ENCODE peak calls at places on chromosomes 12 and 14, in seven cellular contexts. One of them, this sample, is unnamed.
A peak's percentile ranks its signal among the peaks of the same experiment; 100 is the strongest.

GRCh38 chr12:5197127-5197526 is 153.4 kb downstream of the KCNA5 start:
- DNase-seq in SK-N-SH: no peak
- DNase-seq in endothelial cell of umbilical vein: no peak
- DNase-seq in A549: no peak
- DNase-seq in hepatocyte: no peak
- DNase-seq in neural progenitor cell: no peak
- DNase-seq in IMR-90: peak; percentile 53
- DNase-seq in this sample: no peak

GRCh38 chr14:100842799-100843198 is 16.9 kb downstream of the MEG3 start:
- DNase-seq in neural progenitor cell: no peak
- DNase-seq in IMR-90: peak; percentile 95
- DNase-seq in hepatocyte: peak; percentile 73
- DNase-seq in endothelial cell of umbilical vein: no peak
- DNase-seq in A549: no peak
- DNase-seq in SK-N-SH: no peak
- DNase-seq in this sample: no peak

GRCh38 chr12:7319934-7320333 is 16.1 kb downstream of the ACSM4 start:
- DNase-seq in IMR-90: no peak
- DNase-seq in hepatocyte: no peak
- DNase-seq in SK-N-SH: no peak
- DNase-seq in endothelial cell of umbilical vein: peak; percentile 46
- DNase-seq in neural progenitor cell: no peak
- DNase-seq in A549: no peak
- DNase-seq in this sample: peak; percentile 1

GRCh38 chr14:29906256-29906885 is 21.3 kb downstream of the PRKD1 start:
- DNase-seq in endothelial cell of umbilical vein: peak; percentile 60
- DNase-seq in A549: no peak
- DNase-seq in IMR-90: peak; percentile 71
- DNase-seq in SK-N-SH: no peak
- DNase-seq in hepatocyte: no peak
- DNase-seq in neural progenitor cell: no peak
- DNase-seq in this sample: no peak

GRCh38 chr12:39959467-39959866 is 146.4 kb downstream of the SLC2A13 start:
- DNase-seq in neural progenitor cell: no peak
- DNase-seq in endothelial cell of umbilical vein: no peak
- DNase-seq in SK-N-SH: no peak
- DNase-seq in A549: no peak
- DNase-seq in IMR-90: no peak
- DNase-seq in hepatocyte: no peak
- DNase-seq in this sample: no peak

GRCh38 chr14:35211067-35211466 is 81.1 kb upstream of the PSMA6 start:
- DNase-seq in hepatocyte: no peak
- DNase-seq in endothelial cell of umbilical vein: no peak
- DNase-seq in SK-N-SH: no peak
- DNase-seq in IMR-90: no peak
- DNase-seq in neural progenitor cell: no peak
- DNase-seq in A549: no peak
- DNase-seq in this sample: no peak

GRCh38 chr14:89743828-89744227 is 210.7 kb downstream of the EFCAB11 start:
- DNase-seq in hepatocyte: no peak
- DNase-seq in A549: no peak
- DNase-seq in SK-N-SH: no peak
- DNase-seq in IMR-90: no peak
- DNase-seq in neural progenitor cell: no peak
- DNase-seq in endothelial cell of umbilical vein: no peak
- DNase-seq in this sample: no peak

GRCh38 chr14:70188292-70188607 is 501 bp downstream of the SLC8A3 start:
- DNase-seq in A549: no peak
- DNase-seq in neural progenitor cell: peak; percentile 59
- DNase-seq in IMR-90: no peak
- DNase-seq in endothelial cell of umbilical vein: peak; percentile 21
- DNase-seq in hepatocyte: no peak
- DNase-seq in SK-N-SH: peak; percentile 71
- DNase-seq in this sample: no peak

GRCh38 chr14:70714055-70714550 is 72.4 kb downstream of the TTC9 start:
- DNase-seq in A549: peak; percentile 58
- DNase-seq in neural progenitor cell: peak; percentile 81
- DNase-seq in SK-N-SH: peak; percentile 50
- DNase-seq in IMR-90: peak; percentile 63
- DNase-seq in hepatocyte: peak; percentile 79
- DNase-seq in endothelial cell of umbilical vein: peak; percentile 67
- DNase-seq in this sample: peak; percentile 79

GRCh38 chr14:31926123-31926522 is 151.0 kb upstream of the ARHGAP5 start:
- DNase-seq in hepatocyte: peak; percentile 67
- DNase-seq in endothelial cell of umbilical vein: peak; percentile 60
- DNase-seq in IMR-90: peak; percentile 53
- DNase-seq in SK-N-SH: peak; percentile 44
- DNase-seq in A549: peak; percentile 59
- DNase-seq in neural progenitor cell: peak; percentile 70
- DNase-seq in this sample: peak; percentile 65

GRCh38 chr14:104171029-104171697 is 32.8 kb downstream of the KIF26A start:
- DNase-seq in A549: no peak
- DNase-seq in neural progenitor cell: peak; percentile 70
- DNase-seq in hepatocyte: peak; percentile 84
- DNase-seq in IMR-90: no peak
- DNase-seq in SK-N-SH: no peak
- DNase-seq in endothelial cell of umbilical vein: no peak
- DNase-seq in this sample: no peak

GRCh38 chr14:104172880-104173279 is 34.5 kb downstream of the KIF26A start:
- DNase-seq in neural progenitor cell: no peak
- DNase-seq in A549: no peak
- DNase-seq in IMR-90: no peak
- DNase-seq in SK-N-SH: no peak
- DNase-seq in endothelial cell of umbilical vein: no peak
- DNase-seq in hepatocyte: no peak
- DNase-seq in this sample: no peak

GRCh38 chr14:104172349-104172748 is 34.0 kb downstream of the KIF26A start:
- DNase-seq in SK-N-SH: no peak
- DNase-seq in neural progenitor cell: no peak
- DNase-seq in endothelial cell of umbilical vein: no peak
- DNase-seq in hepatocyte: no peak
- DNase-seq in A549: no peak
- DNase-seq in IMR-90: no peak
- DNase-seq in this sample: no peak

GRCh38 chr14:104174051-104174450 is 35.7 kb downstream of the KIF26A start:
- DNase-seq in hepatocyte: no peak
- DNase-seq in A549: no peak
- DNase-seq in neural progenitor cell: no peak
- DNase-seq in IMR-90: no peak
- DNase-seq in SK-N-SH: no peak
- DNase-seq in endothelial cell of umbilical vein: no peak
- DNase-seq in this sample: no peak

GRCh38 chr14:104171948-104172347 is 33.6 kb downstream of the KIF26A start:
- DNase-seq in endothelial cell of umbilical vein: no peak
- DNase-seq in SK-N-SH: no peak
- DNase-seq in IMR-90: no peak
- DNase-seq in hepatocyte: no peak
- DNase-seq in A549: no peak
- DNase-seq in neural progenitor cell: no peak
- DNase-seq in this sample: no peak
- H3K27ac ChIP-seq in endothelial cell of umbilical vein: no peak overlapping the region
- H3K27ac ChIP-seq in SK-N-SH: no peak overlapping the region
- H3K27ac ChIP-seq in IMR-90: no peak overlapping the region
- H3K27ac ChIP-seq in hepatocyte: no peak overlapping the region
- H3K27ac ChIP-seq in A549: no peak overlapping the region
- H3K27ac ChIP-seq in neural progenitor cell: no peak overlapping the region
- H3K27ac ChIP-seq in this sample: no peak overlapping the region

GRCh38 chr14:95872777-95873176 is 3.9 kb upstream of the TUNAR start:
- DNase-seq in SK-N-SH: no peak
- DNase-seq in endothelial cell of umbilical vein: no peak
- DNase-seq in hepatocyte: no peak
- DNase-seq in neural progenitor cell: no peak
- DNase-seq in IMR-90: no peak
- DNase-seq in A549: no peak
- DNase-seq in this sample: no peak

GRCh38 chr14:95875831-95876768 is 532 bp upstream of the TUNAR start:
- DNase-seq in A549: no peak
- DNase-seq in IMR-90: no peak
- DNase-seq in endothelial cell of umbilical vein: no peak
- DNase-seq in hepatocyte: no peak
- DNase-seq in neural progenitor cell: peak; percentile 89
- DNase-seq in SK-N-SH: peak; percentile 87
- DNase-seq in this sample: no peak

GRCh38 chr14:95876769-95877490 is at the start of gene TUNAR:
- DNase-seq in endothelial cell of umbilical vein: no peak
- DNase-seq in A549: no peak
- DNase-seq in IMR-90: no peak
- DNase-seq in hepatocyte: no peak
- DNase-seq in SK-N-SH: peak; percentile 79
- DNase-seq in neural progenitor cell: peak; percentile 73
- DNase-seq in this sample: no peak

DNA sequence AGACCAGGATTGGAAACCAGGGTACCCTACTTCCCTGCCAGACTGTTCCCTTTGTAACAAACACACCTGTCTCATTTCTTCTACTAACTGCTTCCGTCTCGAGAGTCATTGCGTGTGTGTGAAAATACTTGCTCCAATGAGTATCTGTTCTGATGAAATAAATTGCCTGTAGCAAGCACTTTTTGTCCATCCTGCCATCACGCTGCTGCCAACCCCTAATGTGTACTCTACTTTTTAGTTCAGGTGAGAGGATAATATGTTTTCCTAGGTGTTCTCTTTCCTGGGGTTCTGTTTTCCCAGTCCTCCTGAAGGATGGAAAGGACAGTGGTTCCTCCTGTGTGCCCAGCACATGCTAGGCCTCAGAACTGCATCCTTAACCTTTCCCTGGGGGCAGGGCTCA is 1.0 kb downstream of the TUNAR start:
- DNase-seq in neural progenitor cell: no peak
- DNase-seq in endothelial cell of umbilical vein: no peak
- DNase-seq in hepatocyte: no peak
- DNase-seq in A549: no peak
- DNase-seq in SK-N-SH: no peak
- DNase-seq in IMR-90: no peak
- DNase-seq in this sample: no peak
- H3K4me2 ChIP-seq in neural progenitor cell: peak overlapping the region; percentile 93
- H3K4me2 ChIP-seq in endothelial cell of umbilical vein: no peak overlapping the region
- H3K4me2 ChIP-seq in hepatocyte: no peak overlapping the region
- H3K4me2 ChIP-seq in A549: no peak overlapping the region
- H3K4me2 ChIP-seq in SK-N-SH: no peak overlapping the region
- H3K4me2 ChIP-seq in IMR-90: no peak overlapping the region
- H3K4me2 ChIP-seq in this sample: no peak overlapping the region

GRCh38 chr12:780750-781379 is 28.5 kb downstream of the WNK1 start:
- DNase-seq in neural progenitor cell: no peak
- DNase-seq in A549: no peak
- DNase-seq in SK-N-SH: no peak
- DNase-seq in IMR-90: no peak
- DNase-seq in hepatocyte: no peak
- DNase-seq in endothelial cell of umbilical vein: no peak
- DNase-seq in this sample: no peak

GRCh38 chr12:777550-778047 is 25.2 kb downstream of the WNK1 start:
- DNase-seq in hepatocyte: no peak
- DNase-seq in SK-N-SH: no peak
- DNase-seq in IMR-90: no peak
- DNase-seq in A549: no peak
- DNase-seq in neural progenitor cell: no peak
- DNase-seq in endothelial cell of umbilical vein: no peak
- DNase-seq in this sample: no peak

GRCh38 chr12:779745-780734 is 27.7 kb downstream of the WNK1 start:
- DNase-seq in endothelial cell of umbilical vein: peak; percentile 79
- DNase-seq in IMR-90: peak; percentile 74
- DNase-seq in SK-N-SH: no peak
- DNase-seq in neural progenitor cell: no peak
- DNase-seq in hepatocyte: no peak
- DNase-seq in A549: peak; percentile 35
- DNase-seq in this sample: no peak

GRCh38 chr12:774051-774614 is 21.8 kb downstream of the WNK1 start:
- DNase-seq in IMR-90: no peak
- DNase-seq in SK-N-SH: no peak
- DNase-seq in hepatocyte: peak; percentile 4
- DNase-seq in neural progenitor cell: peak; percentile 53
- DNase-seq in endothelial cell of umbilical vein: no peak
- DNase-seq in A549: no peak
- DNase-seq in this sample: no peak

DNA sequence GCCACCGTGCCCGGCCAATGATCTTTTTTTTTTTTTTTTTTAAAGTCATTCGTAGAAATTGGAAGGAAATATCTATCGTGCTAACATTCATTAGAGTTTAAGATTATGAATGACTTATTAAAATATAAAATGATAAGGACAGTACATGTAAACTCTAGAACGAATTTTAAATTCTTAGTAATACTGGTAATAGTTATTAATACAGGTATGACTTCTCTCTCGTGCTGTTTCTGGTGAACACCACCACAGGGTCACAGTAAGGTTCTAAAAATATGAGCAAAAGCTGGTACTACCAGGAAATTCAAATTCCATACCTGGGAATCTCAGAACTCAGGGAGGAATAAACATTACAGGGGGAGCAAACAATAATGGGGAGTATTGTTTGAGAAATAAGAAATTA is 26.2 kb downstream of the WNK1 start:
- DNase-seq in neural progenitor cell: no peak
- DNase-seq in A549: no peak
- DNase-seq in endothelial cell of umbilical vein: no peak
- DNase-seq in hepatocyte: no peak
- DNase-seq in IMR-90: no peak
- DNase-seq in SK-N-SH: no peak
- DNase-seq in this sample: no peak
- H3K27ac ChIP-seq in neural progenitor cell: no peak overlapping the region
- H3K27ac ChIP-seq in A549: peak overlapping the region; percentile 28
- H3K27ac ChIP-seq in endothelial cell of umbilical vein: peak overlapping the region; percentile 72
- H3K27ac ChIP-seq in hepatocyte: no peak overlapping the region
- H3K27ac ChIP-seq in IMR-90: no peak overlapping the region
- H3K27ac ChIP-seq in SK-N-SH: peak overlapping the region; percentile 70
- H3K27ac ChIP-seq in this sample: no peak overlapping the region

GRCh38 chr12:114064497-114064896 is 98.4 kb upstream of the RBM19 start:
- DNase-seq in A549: no peak
- DNase-seq in IMR-90: no peak
- DNase-seq in endothelial cell of umbilical vein: no peak
- DNase-seq in neural progenitor cell: no peak
- DNase-seq in SK-N-SH: no peak
- DNase-seq in hepatocyte: no peak
- DNase-seq in this sample: no peak

DNA sequence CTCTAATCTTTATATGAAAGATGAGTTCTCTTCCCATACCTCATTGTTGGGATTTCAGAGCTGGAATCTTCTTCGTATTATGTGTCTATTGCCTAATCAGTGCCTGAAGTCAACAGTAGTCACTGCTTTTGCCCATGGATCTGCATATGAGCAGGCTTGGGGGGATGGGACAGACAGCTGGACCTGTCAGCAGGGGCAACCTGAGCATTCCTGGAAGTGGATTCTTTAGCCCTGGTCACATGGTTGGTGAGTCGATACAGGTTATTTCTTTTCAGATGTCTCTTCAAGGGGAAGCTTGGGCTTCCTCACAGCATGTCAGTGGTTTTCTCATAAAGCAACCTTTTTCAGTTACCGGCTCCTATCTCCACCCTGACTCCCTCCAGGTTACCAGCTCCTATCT is 97.3 kb upstream of the RBM19 start:
- DNase-seq in endothelial cell of umbilical vein: no peak
- DNase-seq in neural progenitor cell: no peak
- DNase-seq in SK-N-SH: no peak
- DNase-seq in IMR-90: no peak
- DNase-seq in A549: no peak
- DNase-seq in hepatocyte: no peak
- DNase-seq in this sample: no peak
- H3K4me2 ChIP-seq in endothelial cell of umbilical vein: no peak overlapping the region
- H3K4me2 ChIP-seq in neural progenitor cell: peak overlapping the region; percentile 74
- H3K4me2 ChIP-seq in SK-N-SH: no peak overlapping the region
- H3K4me2 ChIP-seq in IMR-90: no peak overlapping the region
- H3K4me2 ChIP-seq in A549: no peak overlapping the region
- H3K4me2 ChIP-seq in hepatocyte: no peak overlapping the region
- H3K4me2 ChIP-seq in this sample: no peak overlapping the region

This sample was measured in OCI-LY7.